ENCODE peak calls at places on chromosomes 6 and 20, in eight cellular contexts. J is tibial artery; G is fibroblast of lung; X is lower lobe of right lung; F is HCT116; C is heart right ventricle; Q is CD4-positive, alpha-beta memory T cell; I is ascending aorta. N is an unnamed sample. For H3K4me1, the result is how much of the 10 kb centered on the place peaks cover.

GRCh38 chr6:21885101-21885500 is 291.6 kb downstream of the SOX4 start:
- DNase-seq in J (no peak), I (no peak), C (no peak), G (no peak), X (no peak), F (no peak), Q (no peak), N (no peak)

GRCh38 chr20:3677733-3678132 is 4.1 kb downstream of the ADAM33 start:
- DNase-seq in J (no peak), G (peak), X (no peak), F (no peak), Q (no peak), C (peak), I (no peak), N (no peak)

GRCh38 chr6:3159805-3160781 is 2.7 kb upstream of the TUBB2A start:
- DNase-seq in C (peak), J (no peak), Q (peak), X (peak), G (peak), F (peak), I (no peak), N (peak)

GRCh38 chr20:46293084-46293483 is 15.2 kb downstream of the CDH22 start:
- DNase-seq in Q (no peak), C (no peak), G (peak), X (no peak), J (no peak), I (no peak), F (no peak), N (no peak)

GRCh38 chr6:123497025-123497424 is 139.7 kb downstream of the TRDN start:
- DNase-seq in J (no peak), C (no peak), I (no peak), X (no peak), F (no peak), G (no peak), Q (no peak), N (no peak)

GRCh38 chr20:32207211-32207625 is 325 bp downstream of the PLAGL2 start:
- DNase-seq in C (no peak), Q (no peak), G (no peak), X (no peak), J (no peak), F (no peak), I (no peak), N (no peak)

GRCh38 chr20:59938696-59939051 is 1.4 kb downstream of the PPP1R3D start:
- DNase-seq in J (no peak), G (no peak), F (no peak), Q (no peak), C (peak), I (no peak), X (no peak), N (no peak)

GRCh38 chr6:108947114-108947854 is 99.1 kb downstream of the ARMC2 start:
- DNase-seq in I (no peak), Q (no peak), X (no peak), F (no peak), J (no peak), C (peak), G (peak), N (no peak)

GRCh38 chr6:15419493-15419892 is 173.6 kb downstream of the JARID2 start:
- DNase-seq in F (no peak), C (no peak), J (no peak), G (no peak), X (no peak), I (no peak), Q (no peak), N (no peak)

GRCh38 chr6:142756215-142756630 is 188.8 kb downstream of the HIVEP2 start:
- DNase-seq in C (no peak), Q (no peak), J (no peak), X (no peak), F (peak), G (peak), I (no peak), N (no peak)

GRCh38 chr6:153312633-153313032 is 181.6 kb upstream of the RGS17 start:
- DNase-seq in G (peak), X (peak), Q (peak), I (no peak), F (peak), J (no peak), C (peak), N (peak)

GRCh38 chr6:13315896-13316295 is 12.4 kb downstream of the TBC1D7 start:
- DNase-seq in X (no peak), F (no peak), I (no peak), Q (no peak), G (no peak), C (no peak), J (no peak), N (no peak)

GRCh38 chr6:29708432-29709177 is 14.6 kb upstream of the HLA-F start:
- DNase-seq in X (no peak), J (no peak), I (no peak), G (no peak), C (no peak), Q (peak), F (no peak), N (peak)

GRCh38 chr20:44832724-44833123 is 22.4 kb upstream of the RIMS4 start:
- DNase-seq in G (no peak), F (peak), C (no peak), Q (no peak), X (no peak), I (no peak), J (no peak), N (no peak)

GRCh38 chr6:16212276-16212675 is 26.1 kb upstream of the GMPR start:
- DNase-seq in J (no peak), C (no peak), Q (no peak), F (no peak), I (no peak), X (no peak), G (no peak), N (no peak)

GRCh38 chr6:63731946-63732735 is 96.5 kb downstream of the PHF3 start:
- DNase-seq in G (peak), X (no peak), F (no peak), C (no peak), J (no peak), I (no peak), Q (no peak), N (no peak)

GRCh38 chr6:109045423-109046012 is 49.1 kb downstream of the SESN1 start:
- DNase-seq in X (no peak), C (no peak), I (no peak), Q (no peak), F (no peak), J (no peak), G (no peak), N (no peak)

GRCh38 chr20:7650481-7650880 is 289.8 kb downstream of the HAO1 start:
- DNase-seq in G (peak), I (no peak), Q (no peak), X (no peak), F (no peak), C (peak), J (no peak), N (no peak)

GRCh38 chr6:134352786-134353480 is 35.0 kb upstream of the SGK1 start:
- DNase-seq in Q (no peak), F (no peak), G (peak), C (no peak), I (no peak), J (no peak), X (no peak), N (no peak)

GRCh38 chr6:127102299-127102698 is 16.2 kb upstream of the RSPO3 start:
- DNase-seq in F (no peak), Q (no peak), G (peak), J (no peak), X (no peak), C (no peak), I (no peak), N (no peak)

GRCh38 chr20:32484221-32485125 is 100.7 kb downstream of the NOL4L start:
- DNase-seq in F (no peak), C (no peak), J (no peak), I (no peak), G (peak), Q (peak), X (peak), N (peak)

GRCh38 chr6:17820055-17820454 is 113.3 kb upstream of the NUP153 start:
- DNase-seq in J (no peak), C (no peak), X (no peak), G (no peak), F (no peak), Q (no peak), I (no peak), N (no peak)

GRCh38 chr6:2891768-2892170 is 11.3 kb downstream of the SERPINB9 start:
- DNase-seq in J (no peak), F (no peak), Q (peak), X (no peak), G (no peak), I (no peak), C (no peak), N (peak)

GRCh38 chr6:136959471-136959891 is 37.4 kb downstream of the SLC35D3 start:
- DNase-seq in G (no peak), Q (no peak), X (peak), J (no peak), I (no peak), F (no peak), C (no peak), N (no peak)

GRCh38 chr6:34981951-34982350 is 92.9 kb downstream of the ANKS1A start:
- DNase-seq in Q (no peak), J (no peak), C (no peak), F (no peak), I (no peak), G (peak), X (no peak), N (no peak)

GRCh38 chr6:15816661-15817060 is 153.8 kb upstream of the DTNBP1 start:
- DNase-seq in C (no peak), F (no peak), G (no peak), J (no peak), I (no peak), X (no peak), Q (no peak), N (no peak)

GRCh38 chr20:44579313-44580090 is 2.9 kb upstream of the PKIG start:
- DNase-seq in F (no peak), J (no peak), X (no peak), I (no peak), G (no peak), Q (no peak), C (no peak), N (no peak)

GRCh38 chr6:119501798-119502483 is 152.4 kb upstream of the MAN1A1 start:
- DNase-seq in F (no peak), C (no peak), X (no peak), Q (no peak), J (no peak), I (no peak), G (no peak), N (no peak)
- H3K4me1 ChIP-seq in F (under half), C (under half), X (under half), Q (under half), J (under half), I (under half), G (under half), N (under half)

GRCh38 chr6:39403304-39403703 is 80.8 kb upstream of the KCNK16 start:
- DNase-seq in C (no peak), G (no peak), J (no peak), X (no peak), I (no peak), Q (no peak), F (no peak), N (no peak)

GRCh38 chr6:39396854-39397253 is 74.4 kb upstream of the KCNK16 start:
- DNase-seq in G (no peak), F (no peak), C (no peak), I (no peak), Q (no peak), X (no peak), J (no peak), N (no peak)

GRCh38 chr6:39401376-39401775 is 78.9 kb upstream of the KCNK16 start:
- DNase-seq in X (no peak), F (no peak), J (no peak), C (no peak), Q (no peak), G (no peak), I (no peak), N (no peak)

GRCh38 chr6:39402239-39402751 is 79.8 kb upstream of the KCNK16 start:
- DNase-seq in Q (no peak), J (no peak), F (no peak), X (no peak), C (no peak), I (no peak), G (no peak), N (no peak)

DNA sequence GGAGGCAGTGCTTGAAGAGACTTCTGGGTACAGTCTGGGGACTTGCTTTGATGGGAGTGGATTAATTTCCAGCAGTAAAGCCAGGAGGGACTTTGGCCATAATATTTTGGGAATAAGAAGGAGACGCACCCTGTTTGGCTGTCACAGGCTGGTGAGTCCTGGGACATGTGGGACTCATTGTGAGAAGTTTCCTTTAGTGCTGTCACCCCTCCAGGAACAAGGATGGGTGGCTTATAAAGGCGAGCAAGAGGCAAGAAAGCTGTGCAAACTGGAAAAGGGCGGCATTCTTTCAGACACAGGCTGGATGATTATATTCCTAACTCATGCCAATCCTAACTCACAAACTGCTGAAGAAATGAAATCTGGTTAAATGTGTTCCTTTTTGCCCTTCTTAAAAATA is 77.5 kb upstream of the KCNK16 start:
- DNase-seq in X (no peak), F (no peak), I (no peak), C (no peak), Q (no peak), J (no peak), G (no peak), N (no peak)
- H3K4me1 ChIP-seq in X (under half), F (under half), I (under half), C (under half), Q (under half), J (under half), G (under half), N (under half)

DNA sequence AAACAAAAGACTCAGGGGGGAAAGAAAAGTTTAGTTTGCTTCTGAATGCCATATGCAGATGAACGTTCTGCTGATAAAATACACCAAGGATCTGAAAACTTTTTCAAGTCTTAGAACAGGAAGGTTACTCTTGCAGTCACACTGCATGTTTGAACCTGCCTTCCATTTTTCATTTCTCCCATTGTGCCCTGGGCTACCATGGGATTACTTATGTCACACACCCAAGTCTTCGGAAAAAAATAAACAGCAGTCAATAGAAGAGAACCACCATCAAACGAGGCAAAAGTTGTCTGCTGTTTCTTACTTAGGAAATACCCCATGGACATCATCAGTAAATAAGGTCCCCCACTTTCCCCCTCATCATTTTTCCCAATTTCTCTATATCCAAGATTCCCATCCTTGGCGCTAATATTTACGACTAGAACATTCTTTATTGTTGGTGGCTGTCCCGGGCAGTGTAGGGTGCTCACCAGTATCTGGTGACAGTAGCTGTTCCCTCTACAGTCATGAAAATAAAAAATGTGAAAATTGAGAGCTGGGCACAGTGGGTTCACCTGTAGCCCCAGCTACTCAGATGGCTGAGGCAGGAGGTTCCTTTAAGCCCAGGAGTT is 202.5 kb downstream of the BCAS1 start:
- DNase-seq in X (no peak), F (no peak), C (no peak), G (no peak), Q (no peak), J (no peak), I (no peak), N (no peak)
- H3K4me1 ChIP-seq in X (under half), F (under half), C (half or more), G (under half), Q (half or more), J (under half), I (under half), N (half or more)

GRCh38 chr20:53738945-53739798 is 145.5 kb upstream of the ZNF217 start:
- DNase-seq in C (no peak), J (no peak), Q (no peak), G (peak), X (no peak), I (no peak), F (no peak), N (no peak)

GRCh38 chr20:53741726-53742028 is 148.0 kb upstream of the ZNF217 start:
- DNase-seq in G (no peak), J (no peak), X (no peak), I (no peak), Q (no peak), F (no peak), C (no peak), N (no peak)

GRCh38 chr20:53738039-53738944 is 144.7 kb upstream of the ZNF217 start:
- DNase-seq in J (no peak), C (peak), I (no peak), Q (no peak), F (no peak), X (peak), G (peak), N (no peak)

GRCh38 chr20:53737404-53738038 is 143.9 kb upstream of the ZNF217 start:
- DNase-seq in G (peak), X (no peak), C (no peak), F (no peak), I (no peak), J (no peak), Q (no peak), N (no peak)

GRCh38 chr20:53739799-53740785 is 146.5 kb upstream of the ZNF217 start:
- DNase-seq in C (no peak), Q (no peak), X (no peak), I (no peak), G (peak), J (no peak), F (no peak), N (no peak)
- H3K4me1 ChIP-seq in C (half or more), Q (under half), X (under half), I (under half), G (under half), J (under half), F (under half), N (under half)

GRCh38 chr6:33272358-33273128 is 668 bp downstream of the RPS18 start:
- DNase-seq in G (no peak), C (no peak), Q (no peak), F (no peak), J (no peak), I (no peak), X (no peak), N (no peak)

GRCh38 chr6:33273924-33274902 is 2.3 kb downstream of the RPS18 start:
- DNase-seq in F (no peak), I (no peak), C (no peak), Q (no peak), X (no peak), J (no peak), G (no peak), N (no peak)

GRCh38 chr6:33271098-33271607 is 523 bp downstream of the VPS52 start:
- DNase-seq in X (no peak), F (no peak), J (no peak), Q (no peak), I (no peak), G (no peak), C (no peak), N (no peak)

GRCh38 chr6:33273129-33273923 is 1.5 kb downstream of the RPS18 start:
- DNase-seq in X (no peak), F (no peak), Q (no peak), G (peak), I (no peak), J (no peak), C (no peak), N (no peak)

GRCh38 chr6:33271608-33272357 is at the start of the genes RPS18 and VPS52:
- DNase-seq in Q (peak), C (peak), J (peak), F (peak), G (peak), X (peak), I (peak), N (peak)
- H3K4me1 ChIP-seq in Q (half or more), C (half or more), J (half or more), F (under half), G (under half), X (half or more), I (under half), N (under half)

DNA sequence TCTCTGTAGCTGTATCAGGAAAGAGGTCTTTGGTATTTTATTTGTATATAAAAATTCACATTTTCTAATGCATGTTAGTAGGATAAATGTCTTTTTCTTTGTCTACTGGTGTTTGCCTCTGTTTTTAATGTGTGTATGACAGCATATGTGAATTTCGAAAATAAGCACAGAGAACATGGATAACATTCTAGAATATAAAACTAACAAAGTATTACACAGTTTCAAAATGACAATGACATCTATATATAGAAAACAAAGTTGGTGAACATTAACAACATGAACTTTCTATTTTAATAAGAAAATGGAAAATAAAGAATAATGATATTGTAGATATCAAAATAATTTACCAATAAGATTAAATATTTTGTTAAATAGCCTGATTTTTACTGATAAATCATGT is 608.0 kb downstream of the COL12A1 start:
- DNase-seq in Q (no peak), X (no peak), J (no peak), I (no peak), F (no peak), C (no peak), G (no peak), N (no peak)
- H3K4me1 ChIP-seq in Q (under half), X (under half), J (under half), I (under half), F (under half), C (under half), G (under half), N (under half)

GRCh38 chr6:119171864-119172588 is 93.6 kb upstream of the FAM184A start:
- DNase-seq in I (no peak), X (no peak), Q (no peak), J (no peak), C (no peak), G (no peak), F (no peak), N (no peak)
- H3K4me1 ChIP-seq in I (under half), X (under half), Q (under half), J (under half), C (under half), G (under half), F (half or more), N (under half)

GRCh38 chr6:146895101-146895771 is 296.5 kb downstream of the ADGB start:
- DNase-seq in I (no peak), C (no peak), J (no peak), X (no peak), F (no peak), G (no peak), Q (no peak), N (no peak)
- H3K4me1 ChIP-seq in I (under half), C (under half), J (under half), X (under half), F (under half), G (under half), Q (under half), N (under half)

DNA sequence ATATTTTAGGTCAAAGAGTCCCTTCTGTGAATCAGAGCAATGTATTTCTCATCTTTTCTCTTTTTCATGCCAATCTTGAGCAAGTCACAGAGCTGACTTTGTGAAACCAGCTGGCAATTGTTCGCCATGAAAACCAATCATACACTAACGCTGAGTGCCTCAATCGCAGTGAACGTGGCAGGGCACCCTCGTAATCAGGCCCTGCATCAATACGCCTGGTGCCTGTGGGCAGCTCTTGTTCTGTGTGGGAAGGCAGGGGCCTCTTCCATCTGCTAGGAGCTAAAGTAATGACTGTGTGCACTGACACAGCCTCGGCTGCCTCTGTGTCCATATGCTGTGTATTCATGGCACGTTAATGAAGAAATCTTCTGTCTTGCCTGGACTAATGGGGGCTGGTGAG is 27.8 kb upstream of the SYNDIG1 start:
- DNase-seq in Q (no peak), I (no peak), G (no peak), J (no peak), X (no peak), C (no peak), F (no peak), N (no peak)
- H3K4me1 ChIP-seq in Q (under half), I (under half), G (under half), J (under half), X (under half), C (under half), F (under half), N (under half)

N was measured in CD8-positive, alpha-beta T cell.